ENCODE peak calls at places on chromosomes 13 and 19, in eight cellular contexts. One of them, this sample, is unnamed.

GRCh38 chr13:29654807-29655547 is 59.5 kb upstream of the SLC7A1 start:
- DNase-seq in CD8-positive, alpha-beta memory T cell: no peak
- DNase-seq in MM.1S: no peak
- DNase-seq in thoracic aorta: no peak
- DNase-seq in IMR-90: peak; percentile 86
- DNase-seq in heart right ventricle: no peak
- DNase-seq in left ventricle myocardium inferior: no peak
- DNase-seq in mammary epithelial cell: peak; percentile 66
- DNase-seq in this sample: no peak

GRCh38 chr19:38543807-38544568 is 73.8 kb downstream of the MAP4K1 start:
- DNase-seq in heart right ventricle: peak; percentile 38
- DNase-seq in left ventricle myocardium inferior: peak; percentile 32
- DNase-seq in mammary epithelial cell: peak; percentile 93
- DNase-seq in IMR-90: peak; percentile 86
- DNase-seq in MM.1S: peak; percentile 83
- DNase-seq in thoracic aorta: peak; percentile 27
- DNase-seq in CD8-positive, alpha-beta memory T cell: no peak
- DNase-seq in this sample: peak; percentile 90

GRCh38 chr13:111130111-111130508 is 15.0 kb downstream of the ARHGEF7 start:
- DNase-seq in thoracic aorta: no peak
- DNase-seq in heart right ventricle: no peak
- DNase-seq in IMR-90: no peak
- DNase-seq in MM.1S: no peak
- DNase-seq in left ventricle myocardium inferior: no peak
- DNase-seq in mammary epithelial cell: no peak
- DNase-seq in CD8-positive, alpha-beta memory T cell: no peak
- DNase-seq in this sample: no peak

GRCh38 chr13:37648604-37649003 is 50.0 kb upstream of the POSTN start:
- DNase-seq in MM.1S: no peak
- DNase-seq in mammary epithelial cell: peak; percentile 16
- DNase-seq in thoracic aorta: no peak
- DNase-seq in IMR-90: peak; percentile 88
- DNase-seq in CD8-positive, alpha-beta memory T cell: no peak
- DNase-seq in heart right ventricle: no peak
- DNase-seq in left ventricle myocardium inferior: no peak
- DNase-seq in this sample: no peak

GRCh38 chr13:97321616-97322321 is 99.6 kb downstream of the MBNL2 start:
- DNase-seq in heart right ventricle: no peak
- DNase-seq in IMR-90: no peak
- DNase-seq in CD8-positive, alpha-beta memory T cell: no peak
- DNase-seq in left ventricle myocardium inferior: no peak
- DNase-seq in thoracic aorta: no peak
- DNase-seq in mammary epithelial cell: no peak
- DNase-seq in MM.1S: no peak
- DNase-seq in this sample: no peak

GRCh38 chr13:110272227-110272626 is 34.7 kb downstream of the COL4A1 start:
- DNase-seq in left ventricle myocardium inferior: no peak
- DNase-seq in MM.1S: no peak
- DNase-seq in heart right ventricle: no peak
- DNase-seq in IMR-90: no peak
- DNase-seq in mammary epithelial cell: no peak
- DNase-seq in thoracic aorta: no peak
- DNase-seq in CD8-positive, alpha-beta memory T cell: no peak
- DNase-seq in this sample: no peak

GRCh38 chr19:2982983-2983350 is 5.6 kb downstream of the TLE6 start:
- DNase-seq in CD8-positive, alpha-beta memory T cell: no peak
- DNase-seq in mammary epithelial cell: peak; percentile 50
- DNase-seq in left ventricle myocardium inferior: peak; percentile 89
- DNase-seq in thoracic aorta: peak; percentile 92
- DNase-seq in heart right ventricle: peak; percentile 91
- DNase-seq in IMR-90: peak; percentile 68
- DNase-seq in MM.1S: no peak
- DNase-seq in this sample: peak; percentile 53

GRCh38 chr13:33743438-33744368 is 74.2 kb upstream of the RFC3 start:
- DNase-seq in MM.1S: no peak
- DNase-seq in IMR-90: no peak
- DNase-seq in CD8-positive, alpha-beta memory T cell: peak; percentile 6
- DNase-seq in left ventricle myocardium inferior: no peak
- DNase-seq in mammary epithelial cell: no peak
- DNase-seq in heart right ventricle: no peak
- DNase-seq in thoracic aorta: no peak
- DNase-seq in this sample: peak; percentile 15

GRCh38 chr19:17205237-17206140 is 9.7 kb upstream of the USE1 start:
- DNase-seq in IMR-90: peak; percentile 34
- DNase-seq in left ventricle myocardium inferior: peak; percentile 47
- DNase-seq in heart right ventricle: peak; percentile 64
- DNase-seq in CD8-positive, alpha-beta memory T cell: peak; percentile 49
- DNase-seq in MM.1S: peak; percentile 53
- DNase-seq in mammary epithelial cell: peak; percentile 23
- DNase-seq in thoracic aorta: no peak
- DNase-seq in this sample: peak; percentile 70

GRCh38 chr19:37989855-37990254 is 82.8 kb downstream of the SIPA1L3 start:
- DNase-seq in MM.1S: no peak
- DNase-seq in CD8-positive, alpha-beta memory T cell: no peak
- DNase-seq in IMR-90: no peak
- DNase-seq in left ventricle myocardium inferior: no peak
- DNase-seq in mammary epithelial cell: no peak
- DNase-seq in thoracic aorta: no peak
- DNase-seq in heart right ventricle: no peak
- DNase-seq in this sample: peak; percentile 72

GRCh38 chr13:112329376-112329775 is 46.8 kb upstream of the SPACA7 start:
- DNase-seq in MM.1S: no peak
- DNase-seq in heart right ventricle: no peak
- DNase-seq in thoracic aorta: no peak
- DNase-seq in CD8-positive, alpha-beta memory T cell: no peak
- DNase-seq in IMR-90: no peak
- DNase-seq in left ventricle myocardium inferior: no peak
- DNase-seq in mammary epithelial cell: no peak
- DNase-seq in this sample: no peak

GRCh38 chr13:19991531-19991930 is 33.0 kb downstream of the ZMYM2 start:
- DNase-seq in CD8-positive, alpha-beta memory T cell: no peak
- DNase-seq in thoracic aorta: no peak
- DNase-seq in left ventricle myocardium inferior: no peak
- DNase-seq in mammary epithelial cell: no peak
- DNase-seq in MM.1S: no peak
- DNase-seq in heart right ventricle: no peak
- DNase-seq in IMR-90: no peak
- DNase-seq in this sample: no peak
- H3K36me3 ChIP-seq in CD8-positive, alpha-beta memory T cell: peaks cover 18% of the 10 kb centered on the region
- H3K36me3 ChIP-seq in thoracic aorta: peaks cover 14% of the 10 kb centered on the region
- H3K36me3 ChIP-seq in left ventricle myocardium inferior: peaks cover 40% of the 10 kb centered on the region
- H3K36me3 ChIP-seq in mammary epithelial cell: peaks cover 9% of the 10 kb centered on the region
- H3K36me3 ChIP-seq in MM.1S: no peaks in the 10 kb centered on the region
- H3K36me3 ChIP-seq in heart right ventricle: peaks cover 38% of the 10 kb centered on the region
- H3K36me3 ChIP-seq in IMR-90: peaks cover 47% of the 10 kb centered on the region
- H3K36me3 ChIP-seq in this sample: peaks cover 27% of the 10 kb centered on the region

GRCh38 chr19:6363429-6363828 is 2.1 kb downstream of the CLPP start:
- DNase-seq in heart right ventricle: no peak
- DNase-seq in mammary epithelial cell: no peak
- DNase-seq in MM.1S: no peak
- DNase-seq in CD8-positive, alpha-beta memory T cell: no peak
- DNase-seq in thoracic aorta: no peak
- DNase-seq in IMR-90: no peak
- DNase-seq in left ventricle myocardium inferior: no peak
- DNase-seq in this sample: no peak
- H3K36me3 ChIP-seq in heart right ventricle: peaks cover 58% of the 10 kb centered on the region
- H3K36me3 ChIP-seq in mammary epithelial cell: peaks cover 16% of the 10 kb centered on the region
- H3K36me3 ChIP-seq in MM.1S: peaks cover 3% of the 10 kb centered on the region
- H3K36me3 ChIP-seq in CD8-positive, alpha-beta memory T cell: peaks cover 34% of the 10 kb centered on the region
- H3K36me3 ChIP-seq in thoracic aorta: peaks cover 24% of the 10 kb centered on the region
- H3K36me3 ChIP-seq in IMR-90: peaks cover 32% of the 10 kb centered on the region
- H3K36me3 ChIP-seq in left ventricle myocardium inferior: peaks cover 57% of the 10 kb centered on the region
- H3K36me3 ChIP-seq in this sample: peaks cover 39% of the 10 kb centered on the region

GRCh38 chr19:18844806-18845329 is 13.1 kb downstream of the UPF1 start:
- DNase-seq in thoracic aorta: no peak
- DNase-seq in left ventricle myocardium inferior: no peak
- DNase-seq in MM.1S: no peak
- DNase-seq in IMR-90: no peak
- DNase-seq in mammary epithelial cell: no peak
- DNase-seq in CD8-positive, alpha-beta memory T cell: no peak
- DNase-seq in heart right ventricle: no peak
- DNase-seq in this sample: no peak

GRCh38 chr19:18842166-18842565 is 10.4 kb downstream of the UPF1 start:
- DNase-seq in CD8-positive, alpha-beta memory T cell: no peak
- DNase-seq in left ventricle myocardium inferior: no peak
- DNase-seq in heart right ventricle: no peak
- DNase-seq in thoracic aorta: no peak
- DNase-seq in MM.1S: no peak
- DNase-seq in mammary epithelial cell: no peak
- DNase-seq in IMR-90: no peak
- DNase-seq in this sample: no peak

GRCh38 chr19:18845961-18846360 is 14.2 kb downstream of the UPF1 start:
- DNase-seq in CD8-positive, alpha-beta memory T cell: no peak
- DNase-seq in mammary epithelial cell: no peak
- DNase-seq in IMR-90: no peak
- DNase-seq in MM.1S: no peak
- DNase-seq in left ventricle myocardium inferior: no peak
- DNase-seq in heart right ventricle: no peak
- DNase-seq in thoracic aorta: no peak
- DNase-seq in this sample: no peak

GRCh38 chr19:18841400-18841799 is 9.6 kb downstream of the UPF1 start:
- DNase-seq in left ventricle myocardium inferior: no peak
- DNase-seq in MM.1S: no peak
- DNase-seq in thoracic aorta: no peak
- DNase-seq in mammary epithelial cell: no peak
- DNase-seq in IMR-90: no peak
- DNase-seq in CD8-positive, alpha-beta memory T cell: no peak
- DNase-seq in heart right ventricle: no peak
- DNase-seq in this sample: no peak

GRCh38 chr19:18843960-18844359 is 12.2 kb downstream of the UPF1 start:
- DNase-seq in CD8-positive, alpha-beta memory T cell: no peak
- DNase-seq in thoracic aorta: no peak
- DNase-seq in mammary epithelial cell: no peak
- DNase-seq in heart right ventricle: no peak
- DNase-seq in IMR-90: no peak
- DNase-seq in left ventricle myocardium inferior: no peak
- DNase-seq in MM.1S: no peak
- DNase-seq in this sample: no peak
- H3K36me3 ChIP-seq in CD8-positive, alpha-beta memory T cell: peaks cover 19% of the 10 kb centered on the region
- H3K36me3 ChIP-seq in thoracic aorta: no peaks in the 10 kb centered on the region
- H3K36me3 ChIP-seq in mammary epithelial cell: peaks cover 2% of the 10 kb centered on the region
- H3K36me3 ChIP-seq in heart right ventricle: peaks cover 9% of the 10 kb centered on the region
- H3K36me3 ChIP-seq in IMR-90: peaks cover 11% of the 10 kb centered on the region
- H3K36me3 ChIP-seq in left ventricle myocardium inferior: no peaks in the 10 kb centered on the region
- H3K36me3 ChIP-seq in MM.1S: no peaks in the 10 kb centered on the region
- H3K36me3 ChIP-seq in this sample: peaks cover 27% of the 10 kb centered on the region

GRCh38 chr19:14410054-14410774 is 8.9 kb downstream of the DDX39A start:
- DNase-seq in thoracic aorta: no peak
- DNase-seq in MM.1S: no peak
- DNase-seq in left ventricle myocardium inferior: no peak
- DNase-seq in CD8-positive, alpha-beta memory T cell: no peak
- DNase-seq in IMR-90: no peak
- DNase-seq in heart right ventricle: no peak
- DNase-seq in mammary epithelial cell: no peak
- DNase-seq in this sample: peak; percentile 49

GRCh38 chr19:14412436-14413071 is 6.6 kb downstream of the DDX39A start:
- DNase-seq in left ventricle myocardium inferior: no peak
- DNase-seq in MM.1S: no peak
- DNase-seq in CD8-positive, alpha-beta memory T cell: no peak
- DNase-seq in thoracic aorta: no peak
- DNase-seq in mammary epithelial cell: no peak
- DNase-seq in heart right ventricle: no peak
- DNase-seq in IMR-90: no peak
- DNase-seq in this sample: no peak

GRCh38 chr19:14409157-14410053 is 9.7 kb downstream of the DDX39A start:
- DNase-seq in heart right ventricle: no peak
- DNase-seq in MM.1S: no peak
- DNase-seq in IMR-90: no peak
- DNase-seq in CD8-positive, alpha-beta memory T cell: no peak
- DNase-seq in thoracic aorta: no peak
- DNase-seq in left ventricle myocardium inferior: no peak
- DNase-seq in mammary epithelial cell: no peak
- DNase-seq in this sample: peak; percentile 81

GRCh38 chr19:14411161-14411560 is 8.0 kb downstream of the DDX39A start:
- DNase-seq in left ventricle myocardium inferior: no peak
- DNase-seq in thoracic aorta: no peak
- DNase-seq in IMR-90: no peak
- DNase-seq in MM.1S: no peak
- DNase-seq in CD8-positive, alpha-beta memory T cell: no peak
- DNase-seq in heart right ventricle: no peak
- DNase-seq in mammary epithelial cell: no peak
- DNase-seq in this sample: no peak

GRCh38 chr19:14410775-14411134 is 8.4 kb downstream of the DDX39A start:
- DNase-seq in IMR-90: no peak
- DNase-seq in MM.1S: no peak
- DNase-seq in CD8-positive, alpha-beta memory T cell: no peak
- DNase-seq in heart right ventricle: no peak
- DNase-seq in thoracic aorta: no peak
- DNase-seq in mammary epithelial cell: no peak
- DNase-seq in left ventricle myocardium inferior: no peak
- DNase-seq in this sample: no peak
- H3K36me3 ChIP-seq in IMR-90: peaks cover 61% of the 10 kb centered on the region
- H3K36me3 ChIP-seq in MM.1S: peaks cover 30% of the 10 kb centered on the region
- H3K36me3 ChIP-seq in CD8-positive, alpha-beta memory T cell: peaks cover 76% of the 10 kb centered on the region
- H3K36me3 ChIP-seq in heart right ventricle: peaks cover 74% of the 10 kb centered on the region
- H3K36me3 ChIP-seq in thoracic aorta: peaks cover 59% of the 10 kb centered on the region
- H3K36me3 ChIP-seq in mammary epithelial cell: peaks cover 20% of the 10 kb centered on the region
- H3K36me3 ChIP-seq in left ventricle myocardium inferior: peaks cover 67% of the 10 kb centered on the region
- H3K36me3 ChIP-seq in this sample: peaks cover 74% of the 10 kb centered on the region

GRCh38 chr19:16188521-16188920 is 3.3 kb downstream of the FAM32A start:
- DNase-seq in thoracic aorta: no peak
- DNase-seq in IMR-90: no peak
- DNase-seq in CD8-positive, alpha-beta memory T cell: no peak
- DNase-seq in mammary epithelial cell: no peak
- DNase-seq in left ventricle myocardium inferior: no peak
- DNase-seq in MM.1S: no peak
- DNase-seq in heart right ventricle: no peak
- DNase-seq in this sample: no peak
- H3K36me3 ChIP-seq in thoracic aorta: peaks cover 26% of the 10 kb centered on the region
- H3K36me3 ChIP-seq in IMR-90: peaks cover 34% of the 10 kb centered on the region
- H3K36me3 ChIP-seq in CD8-positive, alpha-beta memory T cell: peaks cover 32% of the 10 kb centered on the region
- H3K36me3 ChIP-seq in mammary epithelial cell: peaks cover 20% of the 10 kb centered on the region
- H3K36me3 ChIP-seq in left ventricle myocardium inferior: peaks cover 56% of the 10 kb centered on the region
- H3K36me3 ChIP-seq in MM.1S: peaks cover 5% of the 10 kb centered on the region
- H3K36me3 ChIP-seq in heart right ventricle: peaks cover 50% of the 10 kb centered on the region
- H3K36me3 ChIP-seq in this sample: peaks cover 46% of the 10 kb centered on the region

DNA sequence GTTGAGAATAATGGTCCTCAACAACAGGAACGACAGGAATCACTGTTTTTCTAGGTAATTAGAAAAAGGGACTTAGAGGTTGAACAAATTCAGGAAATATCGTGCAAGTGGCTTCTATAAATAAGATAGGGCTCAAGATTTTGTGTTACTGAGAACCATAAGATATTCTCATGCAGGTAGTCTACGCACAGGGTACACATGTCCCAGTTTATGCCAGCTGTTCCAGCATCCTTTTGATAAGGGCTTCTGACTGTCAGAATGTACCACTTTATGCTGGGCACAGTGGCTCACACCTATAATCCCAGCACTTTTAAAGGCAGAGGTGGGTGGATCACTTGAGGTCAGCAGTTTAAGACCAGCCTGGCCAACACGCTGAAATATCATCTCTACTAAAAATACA is 32.1 kb downstream of the RBM26 start:
- DNase-seq in IMR-90: no peak
- DNase-seq in heart right ventricle: no peak
- DNase-seq in thoracic aorta: no peak
- DNase-seq in mammary epithelial cell: no peak
- DNase-seq in MM.1S: no peak
- DNase-seq in left ventricle myocardium inferior: no peak
- DNase-seq in CD8-positive, alpha-beta memory T cell: no peak
- DNase-seq in this sample: no peak
- H3K36me3 ChIP-seq in IMR-90: peaks cover 36% of the 10 kb centered on the region
- H3K36me3 ChIP-seq in heart right ventricle: peaks cover 86% of the 10 kb centered on the region
- H3K36me3 ChIP-seq in thoracic aorta: peaks cover 36% of the 10 kb centered on the region
- H3K36me3 ChIP-seq in mammary epithelial cell: peaks cover 25% of the 10 kb centered on the region
- H3K36me3 ChIP-seq in MM.1S: peaks cover 10% of the 10 kb centered on the region
- H3K36me3 ChIP-seq in left ventricle myocardium inferior: peaks cover 71% of the 10 kb centered on the region
- H3K36me3 ChIP-seq in CD8-positive, alpha-beta memory T cell: peaks cover 43% of the 10 kb centered on the region
- H3K36me3 ChIP-seq in this sample: peaks cover 20% of the 10 kb centered on the region

GRCh38 chr13:27474751-27475268 is 24.4 kb upstream of the MTIF3 start:
- DNase-seq in CD8-positive, alpha-beta memory T cell: no peak
- DNase-seq in mammary epithelial cell: no peak
- DNase-seq in IMR-90: no peak
- DNase-seq in left ventricle myocardium inferior: no peak
- DNase-seq in heart right ventricle: no peak
- DNase-seq in thoracic aorta: no peak
- DNase-seq in MM.1S: no peak
- DNase-seq in this sample: no peak
- H3K36me3 ChIP-seq in CD8-positive, alpha-beta memory T cell: no peaks in the 10 kb centered on the region
- H3K36me3 ChIP-seq in mammary epithelial cell: no peaks in the 10 kb centered on the region
- H3K36me3 ChIP-seq in IMR-90: no peaks in the 10 kb centered on the region
- H3K36me3 ChIP-seq in left ventricle myocardium inferior: no peaks in the 10 kb centered on the region
- H3K36me3 ChIP-seq in heart right ventricle: no peaks in the 10 kb centered on the region
- H3K36me3 ChIP-seq in thoracic aorta: no peaks in the 10 kb centered on the region
- H3K36me3 ChIP-seq in MM.1S: no peaks in the 10 kb centered on the region
- H3K36me3 ChIP-seq in this sample: no peaks in the 10 kb centered on the region